ENCODE peak calls at places on chromosomes 7 and 10, in four cellular contexts. H, Z, R and D are unnamed samples.

GRCh38 chr10:113326160-113327111 is 226.4 kb upstream of the HABP2 start:
- DNase-seq in R (peak; percentile 42), Z (no peak), H (peak; percentile 43), D (peak; percentile 88)

GRCh38 chr10:28127881-28128280 is 129.0 kb upstream of the ODAD2 start:
- DNase-seq in R (no peak), H (no peak), Z (no peak), D (no peak)

GRCh38 chr10:101512741-101513140 is 75.3 kb downstream of the POLL start:
- DNase-seq in R (no peak), H (no peak), Z (no peak), D (no peak)

GRCh38 chr7:80087051-80087767 is 47.4 kb upstream of the GNAI1 start:
- DNase-seq in Z (no peak), R (no peak), H (no peak), D (peak; percentile 27)

GRCh38 chr10:113319450-113319849 is 233.4 kb upstream of the HABP2 start:
- DNase-seq in H (no peak), Z (no peak), R (no peak), D (no peak)

GRCh38 chr10:20616056-20616671 is 280.9 kb downstream of the NEBL start:
- DNase-seq in Z (no peak), H (no peak), R (no peak), D (no peak)

GRCh38 chr10:110843031-110843430 is 28.7 kb upstream of the PDCD4 start:
- DNase-seq in Z (no peak), H (no peak), R (peak; percentile 98), D (no peak)

GRCh38 chr10:75187961-75188426 is 22.6 kb upstream of the VDAC2 start:
- DNase-seq in Z (peak; percentile 61), H (peak; percentile 56), R (peak; percentile 20), D (peak; percentile 52)

GRCh38 chr7:134028853-134029252 is 98.3 kb upstream of the LRGUK start:
- DNase-seq in R (no peak), Z (peak; percentile 54), H (no peak), D (no peak)

GRCh38 chr10:133211959-133212852 is 17.8 kb upstream of the UTF1 start:
- DNase-seq in Z (no peak), H (no peak), R (no peak), D (no peak)

GRCh38 chr7:130071701-130072622 is 1.6 kb downstream of the KLHDC10 start:
- DNase-seq in Z (no peak), R (peak; percentile 70), H (peak; percentile 76), D (peak; percentile 84)

GRCh38 chr10:63605568-63605967 is 84.4 kb downstream of the REEP3 start:
- DNase-seq in H (no peak), R (no peak), Z (no peak), D (peak; percentile 4)

GRCh38 chr7:141648276-141649114 is 53.5 kb downstream of the DENND11 start:
- DNase-seq in R (no peak), Z (no peak), H (no peak), D (no peak)

GRCh38 chr7:2829040-2829439 is 15.1 kb downstream of the GNA12 start:
- DNase-seq in H (no peak), Z (no peak), R (no peak), D (no peak)
- H3K27ac ChIP-seq in H (no peak overlapping the region), Z (no peak overlapping the region), R (no peak overlapping the region), D (no peak overlapping the region)

GRCh38 chr7:82131224-82131623 is 312.4 kb downstream of the CACNA2D1 start:
- DNase-seq in H (no peak), R (no peak), Z (no peak), D (no peak)
- TF ChIP-seq ZNF274 in H (no peak), R (no peak), Z (no peak), D (no peak)

DNA sequence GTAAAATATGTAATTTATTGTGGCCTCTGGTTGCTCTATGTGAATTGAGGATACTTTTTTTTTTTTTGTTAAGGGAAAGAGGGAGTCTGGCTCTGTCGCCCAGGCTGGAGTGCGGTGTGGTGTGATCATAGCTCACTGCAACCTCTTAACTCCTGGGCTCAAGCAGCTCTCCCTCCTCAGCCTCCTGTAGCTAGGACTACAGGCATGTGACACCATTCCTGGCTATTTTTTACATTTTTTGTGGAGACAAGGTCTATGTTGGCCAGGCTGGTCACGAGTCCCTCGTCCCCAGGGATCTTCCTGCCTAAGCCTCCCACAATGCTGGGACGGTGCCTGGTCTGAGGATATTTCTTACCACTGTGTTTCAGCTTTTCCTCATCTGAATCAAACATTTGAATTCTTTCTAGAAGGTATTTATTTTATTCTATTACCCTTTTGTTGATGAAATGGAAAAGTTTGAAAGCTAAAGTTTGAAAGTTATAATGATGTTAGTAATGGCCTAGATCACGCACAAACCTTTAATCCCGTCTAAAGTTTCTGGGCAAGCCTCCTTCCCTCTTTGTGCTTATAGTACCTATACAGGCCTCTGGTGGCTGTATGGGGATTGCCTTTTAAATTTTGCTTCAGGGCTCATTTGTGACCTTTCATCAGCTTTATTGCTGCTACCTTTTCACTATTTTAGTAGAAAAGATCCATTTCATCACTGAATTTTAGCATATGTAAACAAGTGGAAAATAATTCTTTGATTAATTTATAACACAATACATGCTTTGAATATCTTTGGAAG is 2.0 kb downstream of the IFRD1 start:
- DNase-seq in H (no peak), Z (peak; percentile 51), R (no peak), D (no peak)
- TF ChIP-seq POLR2A in H (no peak), Z (no peak), R (no peak), D (no peak)

GRCh38 chr7:158556721-158557440 is 30.7 kb downstream of the PTPRN2 start:
- DNase-seq in Z (no peak), H (no peak), R (no peak), D (no peak)
- H3K27ac ChIP-seq in Z (no peak overlapping the region), H (no peak overlapping the region), R (no peak overlapping the region), D (no peak overlapping the region)

GRCh38 chr7:97004931-97005763 is at the start of gene DLX6:
- DNase-seq in Z (peak; percentile 94), H (no peak), R (no peak), D (no peak)

GRCh38 chr7:97005764-97006145 is 402 bp downstream of the DLX6 start:
- DNase-seq in H (no peak), Z (no peak), R (no peak), D (no peak)

GRCh38 chr7:97003262-97004236 is 1.8 kb upstream of the DLX6 start:
- DNase-seq in H (no peak), Z (peak; percentile 61), R (no peak), D (no peak)

GRCh38 chr7:97002555-97003261 is 2.6 kb upstream of the DLX6 start:
- DNase-seq in R (no peak), Z (peak; percentile 55), H (no peak), D (no peak)

GRCh38 chr7:97004237-97004930 is 969 bp upstream of the DLX6 start:
- DNase-seq in H (no peak), Z (no peak), R (no peak), D (no peak)
- TF ChIP-seq ZNF274 in H (no peak), Z (no peak), R (no peak), D (no peak)

GRCh38 chr7:150341263-150342118 is at the start of gene RARRES2:
- DNase-seq in R (no peak), Z (peak; percentile 74), H (peak; percentile 58), D (no peak)
- TF ChIP-seq POLR2A in R (no peak), Z (no peak), H (no peak), D (no peak)

GRCh38 chr7:36730046-36730445 is 5.8 kb upstream of the AOAH start:
- DNase-seq in Z (no peak), H (no peak), R (no peak), D (no peak)
- H3K27ac ChIP-seq in Z (no peak overlapping the region), H (no peak overlapping the region), R (no peak overlapping the region), D (no peak overlapping the region)

GRCh38 chr7:18693401-18693800 is 197.9 kb downstream of the HDAC9 start:
- DNase-seq in Z (no peak), R (no peak), H (no peak), D (peak; percentile 16)
- TF ChIP-seq ZNF274 in Z (no peak), R (no peak), H (no peak), D (no peak)

GRCh38 chr7:121431389-121431788 is 35.3 kb upstream of the FAM3C start:
- DNase-seq in Z (no peak), R (no peak), H (no peak), D (no peak)
- TF ChIP-seq POLR2A in Z (no peak), R (no peak), H (no peak), D (no peak)

GRCh38 chr10:30602747-30603146 is 26.8 kb downstream of the LYZL2 start:
- DNase-seq in R (no peak), H (no peak), Z (no peak), D (no peak)
- H3K27ac ChIP-seq in R (no peak overlapping the region), H (no peak overlapping the region), Z (no peak overlapping the region), D (no peak overlapping the region)